ENCODE peak calls at places on chromosomes 4 and X, in six cellular contexts. One of them, this sample, is unnamed.
A peak's percentile ranks its signal among the peaks of the same experiment; 100 is the strongest.

GRCh38 chrX:133215747-133216146 is 2.4 kb downstream of the TFDP3 start:
- DNase-seq in mammary epithelial cell: peak; percentile 19
- DNase-seq in nephron progenitor cell: peak; percentile 38
- DNase-seq in germinal center: no peak
- DNase-seq in foreskin fibroblast: no peak
- DNase-seq in GM04504: no peak
- DNase-seq in this sample: no peak

GRCh38 chr4:2354127-2354526 is 64.3 kb downstream of the ZFYVE28 start:
- DNase-seq in mammary epithelial cell: no peak
- DNase-seq in GM04504: no peak
- DNase-seq in foreskin fibroblast: no peak
- DNase-seq in nephron progenitor cell: no peak
- DNase-seq in germinal center: no peak
- DNase-seq in this sample: peak; percentile 28

GRCh38 chrX:48677456-48678030 is 6.1 kb upstream of the WAS start:
- DNase-seq in GM04504: no peak
- DNase-seq in mammary epithelial cell: no peak
- DNase-seq in nephron progenitor cell: peak; percentile 47
- DNase-seq in germinal center: no peak
- DNase-seq in foreskin fibroblast: no peak
- DNase-seq in this sample: no peak

GRCh38 chr4:175273995-175274753 is 356.0 kb downstream of the ADAM29 start:
- DNase-seq in mammary epithelial cell: no peak
- DNase-seq in germinal center: no peak
- DNase-seq in nephron progenitor cell: no peak
- DNase-seq in foreskin fibroblast: peak; percentile 0
- DNase-seq in GM04504: no peak
- DNase-seq in this sample: no peak

GRCh38 chrX:56618250-56618649 is 54.8 kb downstream of the UBQLN2 start:
- DNase-seq in nephron progenitor cell: no peak
- DNase-seq in foreskin fibroblast: no peak
- DNase-seq in germinal center: no peak
- DNase-seq in mammary epithelial cell: no peak
- DNase-seq in GM04504: no peak
- DNase-seq in this sample: no peak

GRCh38 chrX:154123241-154124219 is 20.5 kb upstream of the OPN1LW start:
- DNase-seq in germinal center: no peak
- DNase-seq in foreskin fibroblast: no peak
- DNase-seq in nephron progenitor cell: no peak
- DNase-seq in mammary epithelial cell: no peak
- DNase-seq in GM04504: no peak
- DNase-seq in this sample: peak; percentile 76

GRCh38 chr4:14790487-14790886 is 211.8 kb upstream of the CPEB2 start:
- DNase-seq in foreskin fibroblast: no peak
- DNase-seq in mammary epithelial cell: peak; percentile 49
- DNase-seq in germinal center: no peak
- DNase-seq in GM04504: no peak
- DNase-seq in nephron progenitor cell: no peak
- DNase-seq in this sample: no peak

GRCh38 chr4:7656244-7656800 is 221.6 kb upstream of the PSAPL1 start:
- DNase-seq in GM04504: no peak
- DNase-seq in nephron progenitor cell: no peak
- DNase-seq in germinal center: no peak
- DNase-seq in mammary epithelial cell: no peak
- DNase-seq in foreskin fibroblast: no peak
- DNase-seq in this sample: peak; percentile 29

GRCh38 chr4:8558080-8558960 is 21.9 kb upstream of the GPR78 start:
- DNase-seq in germinal center: no peak
- DNase-seq in mammary epithelial cell: no peak
- DNase-seq in foreskin fibroblast: no peak
- DNase-seq in nephron progenitor cell: no peak
- DNase-seq in GM04504: no peak
- DNase-seq in this sample: no peak

GRCh38 chrX:10725071-10725470 is 104.7 kb upstream of the MID1 start:
- DNase-seq in GM04504: no peak
- DNase-seq in germinal center: peak; percentile 2
- DNase-seq in nephron progenitor cell: no peak
- DNase-seq in foreskin fibroblast: no peak
- DNase-seq in mammary epithelial cell: no peak
- DNase-seq in this sample: no peak

GRCh38 chr4:146742416-146742815 is 103.7 kb downstream of the POU4F2 start:
- DNase-seq in germinal center: no peak
- DNase-seq in GM04504: no peak
- DNase-seq in mammary epithelial cell: no peak
- DNase-seq in foreskin fibroblast: no peak
- DNase-seq in nephron progenitor cell: no peak
- DNase-seq in this sample: no peak

GRCh38 chr4:139279723-139280620 is at the start of gene MGARP:
- DNase-seq in mammary epithelial cell: peak; percentile 33
- DNase-seq in GM04504: no peak
- DNase-seq in nephron progenitor cell: peak; percentile 69
- DNase-seq in germinal center: peak; percentile 40
- DNase-seq in foreskin fibroblast: peak; percentile 33
- DNase-seq in this sample: peak; percentile 49

GRCh38 chr4:10664408-10664807 is 20.2 kb downstream of the CLNK start:
- DNase-seq in foreskin fibroblast: peak; percentile 85
- DNase-seq in nephron progenitor cell: no peak
- DNase-seq in GM04504: no peak
- DNase-seq in mammary epithelial cell: peak; percentile 45
- DNase-seq in germinal center: no peak
- DNase-seq in this sample: no peak

GRCh38 chr4:85741921-85742591 is 267.1 kb downstream of the ARHGAP24 start:
- DNase-seq in foreskin fibroblast: no peak
- DNase-seq in GM04504: no peak
- DNase-seq in mammary epithelial cell: no peak
- DNase-seq in germinal center: no peak
- DNase-seq in nephron progenitor cell: no peak
- DNase-seq in this sample: no peak

GRCh38 chr4:114316789-114317188 is 281.8 kb upstream of the UGT8 start:
- DNase-seq in foreskin fibroblast: no peak
- DNase-seq in GM04504: no peak
- DNase-seq in germinal center: no peak
- DNase-seq in nephron progenitor cell: no peak
- DNase-seq in mammary epithelial cell: no peak
- DNase-seq in this sample: no peak

GRCh38 chr4:168516841-168517240 is 20.0 kb downstream of the PALLD start:
- DNase-seq in germinal center: no peak
- DNase-seq in nephron progenitor cell: no peak
- DNase-seq in foreskin fibroblast: no peak
- DNase-seq in mammary epithelial cell: no peak
- DNase-seq in GM04504: no peak
- DNase-seq in this sample: no peak

GRCh38 chrX:144334577-144334976 is 450.7 kb downstream of the UBE2NL start:
- DNase-seq in nephron progenitor cell: no peak
- DNase-seq in GM04504: no peak
- DNase-seq in mammary epithelial cell: no peak
- DNase-seq in germinal center: no peak
- DNase-seq in foreskin fibroblast: no peak
- DNase-seq in this sample: no peak

GRCh38 chrX:101230636-101231035 is 11.1 kb downstream of the DRP2 start:
- DNase-seq in foreskin fibroblast: peak; percentile 44
- DNase-seq in mammary epithelial cell: peak; percentile 14
- DNase-seq in nephron progenitor cell: no peak
- DNase-seq in GM04504: no peak
- DNase-seq in germinal center: no peak
- DNase-seq in this sample: no peak

GRCh38 chr4:158786155-158786581 is 17.3 kb downstream of the FNIP2 start:
- DNase-seq in germinal center: no peak
- DNase-seq in GM04504: no peak
- DNase-seq in foreskin fibroblast: no peak
- DNase-seq in mammary epithelial cell: no peak
- DNase-seq in nephron progenitor cell: no peak
- DNase-seq in this sample: no peak

GRCh38 chr4:153127773-153128494 is 76.3 kb upstream of the TRIM2 start:
- DNase-seq in germinal center: peak; percentile 73
- DNase-seq in foreskin fibroblast: peak; percentile 77
- DNase-seq in nephron progenitor cell: peak; percentile 91
- DNase-seq in GM04504: no peak
- DNase-seq in mammary epithelial cell: peak; percentile 65
- DNase-seq in this sample: peak; percentile 87

GRCh38 chr4:36494766-36495165 is 213.3 kb downstream of the DTHD1 start:
- DNase-seq in germinal center: no peak
- DNase-seq in nephron progenitor cell: no peak
- DNase-seq in mammary epithelial cell: no peak
- DNase-seq in GM04504: no peak
- DNase-seq in foreskin fibroblast: no peak
- DNase-seq in this sample: no peak

GRCh38 chrX:9122504-9123245 is 88.7 kb upstream of the FAM9B start:
- DNase-seq in germinal center: no peak
- DNase-seq in mammary epithelial cell: no peak
- DNase-seq in foreskin fibroblast: no peak
- DNase-seq in nephron progenitor cell: no peak
- DNase-seq in GM04504: no peak
- DNase-seq in this sample: no peak

GRCh38 chr4:112214397-112215264 is 17.0 kb upstream of the AP1AR start:
- DNase-seq in foreskin fibroblast: no peak
- DNase-seq in mammary epithelial cell: peak; percentile 21
- DNase-seq in germinal center: no peak
- DNase-seq in nephron progenitor cell: no peak
- DNase-seq in GM04504: no peak
- DNase-seq in this sample: no peak

GRCh38 chr4:3466691-3467600 is 3.8 kb downstream of the DOK7 start:
- DNase-seq in GM04504: no peak
- DNase-seq in nephron progenitor cell: peak; percentile 10
- DNase-seq in mammary epithelial cell: no peak
- DNase-seq in germinal center: no peak
- DNase-seq in foreskin fibroblast: no peak
- DNase-seq in this sample: peak; percentile 41

GRCh38 chrX:30906726-30907125 is 17.7 kb upstream of the TAB3 start:
- DNase-seq in nephron progenitor cell: no peak
- DNase-seq in GM04504: peak; percentile 28
- DNase-seq in mammary epithelial cell: peak; percentile 82
- DNase-seq in germinal center: no peak
- DNase-seq in foreskin fibroblast: peak; percentile 7
- DNase-seq in this sample: no peak

GRCh38 chr4:175369087-175369486 is 443.0 kb downstream of the GPM6A start:
- DNase-seq in foreskin fibroblast: peak; percentile 21
- DNase-seq in nephron progenitor cell: no peak
- DNase-seq in germinal center: no peak
- DNase-seq in mammary epithelial cell: peak; percentile 57
- DNase-seq in GM04504: peak; percentile 29
- DNase-seq in this sample: no peak

GRCh38 chr4:178066338-178066941 is 624.2 kb upstream of the AGA start:
- DNase-seq in mammary epithelial cell: no peak
- DNase-seq in foreskin fibroblast: no peak
- DNase-seq in nephron progenitor cell: no peak
- DNase-seq in germinal center: no peak
- DNase-seq in GM04504: no peak
- DNase-seq in this sample: no peak

GRCh38 chr4:114178392-114178791 is 198.9 kb upstream of the ARSJ start:
- DNase-seq in GM04504: no peak
- DNase-seq in foreskin fibroblast: no peak
- DNase-seq in nephron progenitor cell: no peak
- DNase-seq in mammary epithelial cell: no peak
- DNase-seq in germinal center: no peak
- DNase-seq in this sample: no peak

GRCh38 chrX:19121898-19122640 is at the start of gene ADGRG2:
- DNase-seq in germinal center: no peak
- DNase-seq in foreskin fibroblast: no peak
- DNase-seq in mammary epithelial cell: peak; percentile 25
- DNase-seq in GM04504: no peak
- DNase-seq in nephron progenitor cell: peak; percentile 63
- DNase-seq in this sample: peak; percentile 54

GRCh38 chr4:71009796-71010588 is 16.5 kb downstream of the DCK start:
- DNase-seq in germinal center: peak; percentile 57
- DNase-seq in mammary epithelial cell: peak; percentile 41
- DNase-seq in nephron progenitor cell: no peak
- DNase-seq in GM04504: peak; percentile 19
- DNase-seq in foreskin fibroblast: no peak
- DNase-seq in this sample: no peak

GRCh38 chrX:2272337-2272736 is 228.4 kb downstream of the DHRSX start:
- DNase-seq in foreskin fibroblast: no peak
- DNase-seq in germinal center: no peak
- DNase-seq in mammary epithelial cell: no peak
- DNase-seq in nephron progenitor cell: no peak
- DNase-seq in GM04504: no peak
- DNase-seq in this sample: no peak

GRCh38 chr4:23828779-23829178 is 61.1 kb downstream of the PPARGC1A start:
- DNase-seq in GM04504: no peak
- DNase-seq in mammary epithelial cell: no peak
- DNase-seq in foreskin fibroblast: no peak
- DNase-seq in nephron progenitor cell: no peak
- DNase-seq in germinal center: no peak
- DNase-seq in this sample: no peak

GRCh38 chr4:148065069-148065468 is 333.2 kb downstream of the ARHGAP10 start:
- DNase-seq in GM04504: peak; percentile 64
- DNase-seq in nephron progenitor cell: no peak
- DNase-seq in mammary epithelial cell: peak; percentile 13
- DNase-seq in foreskin fibroblast: peak; percentile 69
- DNase-seq in germinal center: no peak
- DNase-seq in this sample: no peak

GRCh38 chr4:1239141-1239948 is 9.6 kb downstream of the CTBP1 start:
- DNase-seq in mammary epithelial cell: no peak
- DNase-seq in nephron progenitor cell: no peak
- DNase-seq in germinal center: no peak
- DNase-seq in GM04504: no peak
- DNase-seq in foreskin fibroblast: no peak
- DNase-seq in this sample: no peak

GRCh38 chrX:357693-358471 is 28.8 kb downstream of the PPP2R3B start:
- DNase-seq in GM04504: no peak
- DNase-seq in foreskin fibroblast: peak; percentile 61
- DNase-seq in mammary epithelial cell: no peak
- DNase-seq in germinal center: no peak
- DNase-seq in nephron progenitor cell: no peak
- DNase-seq in this sample: peak; percentile 47

GRCh38 chr4:129526812-129527211 is 430.9 kb downstream of the C4orf33 start:
- DNase-seq in nephron progenitor cell: no peak
- DNase-seq in mammary epithelial cell: no peak
- DNase-seq in germinal center: no peak
- DNase-seq in foreskin fibroblast: no peak
- DNase-seq in GM04504: no peak
- DNase-seq in this sample: no peak

GRCh38 chr4:103156107-103156506 is 42.0 kb downstream of the CENPE start:
- DNase-seq in foreskin fibroblast: no peak
- DNase-seq in mammary epithelial cell: no peak
- DNase-seq in nephron progenitor cell: no peak
- DNase-seq in germinal center: no peak
- DNase-seq in GM04504: no peak
- DNase-seq in this sample: no peak